ENCODE peak calls at places on chromosomes 7 and 10, in seven cellular contexts. J, Q, A, Z, M, T and P are unnamed samples. For H3K4me1, the result is how much of the 10 kb centered on the place peaks cover.

GRCh38 chr10:97889461-97890265 is 40.0 kb downstream of the GOLGA7B start:
- DNase-seq in J (peak), Q (no peak), A (no peak), Z (peak), M (no peak), T (no peak), P (no peak)

GRCh38 chr10:130958981-130959751 is 352.4 kb downstream of the TCERG1L start:
- DNase-seq in J (no peak), Q (no peak), A (no peak), Z (no peak), M (no peak), T (no peak), P (no peak)

GRCh38 chr7:134920026-134920758 is 66.1 kb upstream of the AGBL3 start:
- DNase-seq in J (peak), Q (no peak), A (no peak), Z (no peak), M (no peak), T (no peak), P (no peak)

GRCh38 chr7:107836237-107837144 is 33.5 kb upstream of the SLC26A3 start:
- DNase-seq in J (no peak), Q (no peak), A (no peak), Z (no peak), M (no peak), T (no peak), P (no peak)

GRCh38 chr7:103862302-103863035 is 127.0 kb downstream of the RELN start:
- DNase-seq in J (no peak), Q (no peak), A (no peak), Z (no peak), M (no peak), T (no peak), P (no peak)

GRCh38 chr7:157930441-157930840 is 593.6 kb downstream of the DNAJB6 start:
- DNase-seq in J (no peak), Q (no peak), A (no peak), Z (no peak), M (no peak), T (no peak), P (no peak)

GRCh38 chr10:122878799-122879338 is 512 bp downstream of the FAM24B start:
- DNase-seq in J (no peak), Q (no peak), A (no peak), Z (no peak), M (peak), T (no peak), P (no peak)

GRCh38 chr10:7363700-7364099 is 47.1 kb downstream of the SFMBT2 start:
- DNase-seq in J (no peak), Q (no peak), A (no peak), Z (no peak), M (no peak), T (no peak), P (no peak)

GRCh38 chr10:1872151-1872726 is 134.9 kb upstream of the ADARB2 start:
- DNase-seq in J (no peak), Q (no peak), A (no peak), Z (no peak), M (no peak), T (no peak), P (no peak)

GRCh38 chr10:12349628-12350166 is 350 bp downstream of the CAMK1D start:
- DNase-seq in J (no peak), Q (no peak), A (no peak), Z (no peak), M (no peak), T (no peak), P (no peak)

GRCh38 chr7:7761340-7761973 is 43.0 kb upstream of the RPA3 start:
- DNase-seq in J (peak), Q (peak), A (no peak), Z (no peak), M (peak), T (no peak), P (no peak)

GRCh38 chr7:150323682-150324365 is 479 bp upstream of the ACTR3C start:
- DNase-seq in J (no peak), Q (no peak), A (peak), Z (no peak), M (no peak), T (no peak), P (peak)

GRCh38 chr7:142906643-142907042 is 21.1 kb upstream of the TRPV6 start:
- DNase-seq in J (no peak), Q (no peak), A (no peak), Z (no peak), M (no peak), T (no peak), P (no peak)

GRCh38 chr10:59177862-59178235 is 1.4 kb downstream of the PHYHIPL start:
- DNase-seq in J (no peak), Q (no peak), A (no peak), Z (no peak), M (no peak), T (no peak), P (no peak)

GRCh38 chr10:59177031-59177861 is 803 bp downstream of the PHYHIPL start:
- DNase-seq in J (peak), Q (no peak), A (peak), Z (peak), M (no peak), T (peak), P (no peak)

GRCh38 chr10:59176241-59177030 is at the start of gene PHYHIPL:
- DNase-seq in J (no peak), Q (no peak), A (no peak), Z (peak), M (no peak), T (peak), P (no peak)

GRCh38 chr10:59173414-59173813 is 3.0 kb upstream of the PHYHIPL start:
- DNase-seq in J (no peak), Q (no peak), A (no peak), Z (no peak), M (no peak), T (no peak), P (no peak)

DNA sequence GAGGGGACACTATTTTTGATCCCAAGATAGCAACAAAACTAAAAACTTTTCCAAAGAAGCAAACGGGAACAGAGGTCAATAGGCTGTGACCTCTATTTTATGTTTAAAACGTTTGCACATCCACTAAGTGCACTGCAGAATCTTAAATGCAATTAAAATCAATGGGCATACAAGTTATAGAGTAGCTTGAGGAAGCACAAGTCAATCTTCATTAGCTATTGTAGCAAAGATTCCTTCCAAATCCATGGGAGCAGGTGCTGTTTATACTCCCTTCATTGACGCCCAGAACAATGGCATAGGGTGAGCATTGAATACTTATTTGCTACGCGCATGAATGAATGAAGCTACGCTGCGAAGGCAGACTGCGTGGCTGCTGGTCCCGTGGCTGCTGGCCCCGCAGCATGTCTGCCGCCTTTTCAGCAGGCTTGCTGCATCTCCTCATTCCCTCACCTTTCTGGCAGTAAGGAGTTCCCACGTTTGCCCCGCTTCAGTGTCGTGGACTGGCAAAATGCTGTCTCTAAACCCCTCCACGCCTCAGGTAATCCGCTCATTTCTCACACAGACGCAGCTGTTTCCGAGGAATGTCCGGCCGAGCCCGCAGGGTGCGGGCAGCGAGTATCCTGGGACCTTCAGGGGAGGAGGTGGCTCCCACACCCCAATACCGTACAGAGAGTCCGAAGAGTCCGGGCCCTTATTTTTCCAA is 754 bp upstream of the PHYHIPL start:
- DNase-seq in J (no peak), Q (no peak), A (no peak), Z (no peak), M (no peak), T (no peak), P (no peak)
- H3K4me3 ChIP-seq in J (no peak), Q (no peak), A (peak), Z (peak), M (no peak), T (peak), P (no peak)

GRCh38 chr7:90760892-90761291 is 164.8 kb downstream of the CDK14 start:
- DNase-seq in J (no peak), Q (no peak), A (no peak), Z (no peak), M (no peak), T (no peak), P (no peak)
- H3K4me1 ChIP-seq in J (under half), Q (under half), A (under half), Z (under half), M (half or more), T (under half), P (under half)

DNA sequence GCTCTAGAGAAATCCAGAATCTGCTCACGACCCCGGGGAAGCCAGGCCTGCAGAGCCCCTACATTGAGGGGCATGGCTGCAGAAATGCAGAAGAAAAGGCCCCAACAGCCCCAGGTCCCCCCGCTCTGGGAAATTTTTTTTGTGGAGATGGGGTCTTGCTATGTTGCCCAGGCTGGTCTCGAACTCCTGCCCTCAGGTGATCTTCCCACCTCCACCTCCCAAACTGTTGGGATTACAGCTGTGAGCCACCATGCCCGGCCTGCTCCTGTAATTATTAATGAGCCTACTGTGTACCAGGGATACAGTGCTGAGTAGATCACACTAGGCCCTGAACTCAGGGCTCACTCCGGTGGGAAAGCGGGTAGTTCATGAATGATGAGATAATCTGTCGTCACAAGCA is 29.9 kb downstream of the TNRC18 start:
- DNase-seq in J (no peak), Q (no peak), A (no peak), Z (no peak), M (no peak), T (no peak), P (no peak)
- H3K4me3 ChIP-seq in J (no peak), Q (no peak), A (no peak), Z (no peak), M (no peak), T (no peak), P (no peak)

GRCh38 chr10:69497235-69497561 is 45.9 kb downstream of the TSPAN15 start:
- DNase-seq in J (no peak), Q (no peak), A (no peak), Z (no peak), M (no peak), T (no peak), P (no peak)
- H3K4me1 ChIP-seq in J (under half), Q (under half), A (under half), Z (under half), M (under half), T (under half), P (under half)

GRCh38 chr10:132186488-132187413 is at the start of gene DPYSL4:
- DNase-seq in J (peak), Q (peak), A (no peak), Z (no peak), M (no peak), T (no peak), P (peak)
- H3K4me3 ChIP-seq in J (peak), Q (no peak), A (peak), Z (peak), M (no peak), T (peak), P (no peak)